ENCODE peak calls at places on chromosomes 7 and 10, in six cellular contexts. U, M, K, G, A and R are unnamed samples.

GRCh38 chr10:42754155-42755027 is 28.2 kb upstream of the BMS1 start:
- DNase-seq in U (peak; percentile 60), M (no peak), K (no peak), G (peak; percentile 30), A (peak; percentile 55), R (no peak)

GRCh38 chr10:95604630-95605029 is 43.5 kb upstream of the SORBS1 start:
- DNase-seq in U (no peak), M (peak; percentile 14), K (no peak), G (no peak), A (no peak), R (no peak)

GRCh38 chr7:104272767-104273384 is 55.5 kb upstream of the LHFPL3 start:
- DNase-seq in U (no peak), M (peak; percentile 46), K (no peak), G (peak; percentile 52), A (peak; percentile 31), R (peak; percentile 56)

GRCh38 chr10:69892436-69893215 is 90.9 kb downstream of the COL13A1 start:
- DNase-seq in U (no peak), M (no peak), K (no peak), G (no peak), A (no peak), R (no peak)

GRCh38 chr7:124349443-124349842 is 316.6 kb upstream of the TMEM229A start:
- DNase-seq in U (no peak), M (no peak), K (no peak), G (peak; percentile 61), A (no peak), R (no peak)

GRCh38 chr7:150466477-150466876 is 16.0 kb downstream of the GIMAP8 start:
- DNase-seq in U (no peak), M (no peak), K (no peak), G (no peak), A (no peak), R (no peak)

GRCh38 chr7:135193615-135194081 is 17.7 kb downstream of the WDR91 start:
- DNase-seq in U (no peak), M (peak; percentile 94), K (no peak), G (no peak), A (peak; percentile 67), R (no peak)

GRCh38 chr7:94067506-94067905 is 63.4 kb upstream of the BET1 start:
- DNase-seq in U (no peak), M (peak; percentile 73), K (no peak), G (no peak), A (no peak), R (no peak)

GRCh38 chr10:104090597-104090996 is 4.9 kb upstream of the COL17A1 start:
- DNase-seq in U (no peak), M (no peak), K (no peak), G (peak; percentile 3), A (no peak), R (no peak)